ENCODE peak calls at places on chromosome 11, in eight cellular contexts. C is colonic mucosa, M is mammary epithelial cell, D is IMR-90, L is body of pancreas, X is uterus, R is K562, Q is coronary artery. W is an unnamed sample.
A peak's percentile ranks its signal among the peaks of the same experiment; 100 is the strongest.

GRCh38 chr11:74819400-74819799 is 70.8 kb downstream of the RNF169 start:
- DNase-seq in C (no peak), M (no peak), D (peak; percentile 55), L (no peak), X (no peak), R (no peak), Q (no peak), W (no peak)

GRCh38 chr11:16184588-16184987 is 171.8 kb downstream of the SOX6 start:
- DNase-seq in C (peak; percentile 27), M (peak; percentile 76), D (peak; percentile 92), L (peak; percentile 27), X (no peak), R (no peak), Q (no peak), W (no peak)

GRCh38 chr11:27319065-27319464 is 44.0 kb downstream of the CCDC34 start:
- DNase-seq in C (no peak), M (peak; percentile 81), D (peak; percentile 72), L (no peak), X (no peak), R (no peak), Q (no peak), W (no peak)

GRCh38 chr11:72573380-72573949 is 100.8 kb downstream of the PDE2A start:
- DNase-seq in C (no peak), M (no peak), D (peak; percentile 11), L (peak; percentile 28), X (no peak), R (peak; percentile 88), Q (peak; percentile 67), W (no peak)

GRCh38 chr11:61962213-61963015 is 5.0 kb downstream of the FTH1 start:
- DNase-seq in C (no peak), M (no peak), D (no peak), L (no peak), X (peak; percentile 18), R (no peak), Q (no peak), W (no peak)

GRCh38 chr11:102971766-102972165 is 16.2 kb upstream of the MMP13 start:
- DNase-seq in C (no peak), M (peak; percentile 23), D (peak; percentile 20), L (no peak), X (no peak), R (no peak), Q (no peak), W (no peak)

GRCh38 chr11:17573526-17573925 is 26.5 kb downstream of the OTOG start:
- DNase-seq in C (no peak), M (no peak), D (no peak), L (no peak), X (no peak), R (no peak), Q (no peak), W (no peak)

GRCh38 chr11:75525433-75526191 is at the start of gene GDPD5:
- DNase-seq in C (peak; percentile 76), M (peak; percentile 77), D (peak; percentile 64), L (peak; percentile 84), X (peak; percentile 84), R (peak; percentile 97), Q (peak; percentile 89), W (peak; percentile 91)

GRCh38 chr11:33377852-33378385 is 120.7 kb downstream of the HIPK3 start:
- DNase-seq in C (no peak), M (no peak), D (peak; percentile 69), L (no peak), X (no peak), R (no peak), Q (no peak), W (no peak)

GRCh38 chr11:11519184-11519583 is 102.6 kb downstream of the GALNT18 start:
- DNase-seq in C (no peak), M (no peak), D (no peak), L (no peak), X (no peak), R (peak; percentile 31), Q (no peak), W (no peak)
- TF ChIP-seq CTCF in C (no peak), M (no peak), D (no peak), L (no peak), X (no peak), R (no peak), Q (no peak), W (no peak)

GRCh38 chr11:11408436-11409221 is 55.6 kb upstream of the CSNK2A3 start:
- DNase-seq in C (no peak), M (no peak), D (no peak), L (no peak), X (no peak), R (no peak), Q (no peak), W (no peak)
- H3K27ac ChIP-seq in C (no peak overlapping the region), M (no peak overlapping the region), D (no peak overlapping the region), L (no peak overlapping the region), X (peak overlapping the region; percentile 68), R (no peak overlapping the region), Q (peak overlapping the region; percentile 70), W (no peak overlapping the region)

GRCh38 chr11:1761110-1761856 is 2.4 kb downstream of the CTSD start:
- DNase-seq in C (no peak), M (no peak), D (no peak), L (no peak), X (no peak), R (no peak), Q (no peak), W (no peak)

GRCh38 chr11:1763336-1763795 is 361 bp downstream of the CTSD start:
- DNase-seq in C (no peak), M (no peak), D (no peak), L (no peak), X (no peak), R (peak; percentile 50), Q (no peak), W (no peak)

GRCh38 chr11:1760351-1761109 is 3.2 kb downstream of the CTSD start:
- DNase-seq in C (peak; percentile 66), M (no peak), D (peak; percentile 52), L (peak; percentile 85), X (peak; percentile 51), R (no peak), Q (peak; percentile 92), W (no peak)

GRCh38 chr11:1762537-1763302 is 1.0 kb downstream of the CTSD start:
- DNase-seq in C (peak; percentile 92), M (peak; percentile 65), D (no peak), L (peak; percentile 95), X (no peak), R (peak; percentile 65), Q (no peak), W (no peak)

DNA sequence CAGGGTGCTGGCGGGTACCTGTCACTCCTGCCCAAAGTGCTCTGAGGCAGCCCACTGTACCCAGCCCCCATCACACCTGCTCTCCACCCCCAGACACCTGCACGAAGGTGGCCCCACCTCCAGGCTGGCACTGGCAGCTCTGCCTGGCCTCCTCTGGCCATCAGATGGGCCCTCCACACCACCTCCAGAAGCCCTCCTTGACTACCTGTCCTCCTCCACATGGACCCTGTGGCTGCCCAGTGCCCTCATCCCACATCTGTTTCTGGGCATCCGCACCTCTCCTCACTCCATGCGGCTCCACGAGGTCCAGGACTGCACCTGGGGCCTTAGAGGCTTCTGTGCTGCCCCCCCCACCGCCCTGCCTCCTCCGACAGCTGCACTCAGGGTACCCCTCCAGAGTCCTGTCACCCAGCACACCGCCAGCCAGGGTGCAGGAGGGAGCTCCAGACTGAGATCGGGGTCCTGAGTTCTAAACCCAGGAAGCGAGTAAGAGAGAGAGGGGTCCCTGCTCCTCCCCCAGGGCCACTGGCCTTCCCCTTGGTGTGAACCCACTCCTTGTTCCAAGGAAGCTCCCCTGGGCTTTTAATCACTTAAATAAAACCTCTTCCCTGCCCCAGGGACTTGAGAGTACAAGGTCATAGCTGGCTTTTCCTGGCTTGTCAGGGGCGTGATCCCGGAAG is 1.7 kb downstream of the CTSD start:
- DNase-seq in C (no peak), M (no peak), D (no peak), L (no peak), X (no peak), R (no peak), Q (no peak), W (no peak)
- H3K4me3 ChIP-seq in C (peak overlapping the region; percentile 59), M (peak overlapping the region; percentile 83), D (no peak overlapping the region), L (no peak overlapping the region), X (no peak overlapping the region), R (peak overlapping the region; percentile 81), Q (peak overlapping the region; percentile 98), W (peak overlapping the region; percentile 85)

GRCh38 chr11:58509730-58510129 is 1.8 kb upstream of the OR5B21 start:
- DNase-seq in C (no peak), M (no peak), D (no peak), L (no peak), X (no peak), R (no peak), Q (no peak), W (no peak)
- TF ChIP-seq CTCF in C (no peak), M (no peak), D (no peak), L (no peak), X (no peak), R (no peak), Q (no peak), W (no peak)